ENCODE peak calls at places on chromosomes 11 and 22, in six cellular contexts. E is GM12878, G is SK-N-SH, L is HepG2, X is HCT116, A is K562. Q is an unnamed sample.

GRCh38 chr11:16678466-16679116 is 59.9 kb upstream of the C11orf58 start:
- DNase-seq in E (no peak), G (no peak), L (no peak), X (no peak), A (no peak), Q (no peak)

GRCh38 chr11:75826463-75827220 is 11.6 kb downstream of the UVRAG start:
- DNase-seq in E (no peak), G (no peak), L (no peak), X (no peak), A (no peak), Q (no peak)

GRCh38 chr11:130894322-130895025 is 21.8 kb downstream of the SNX19 start:
- DNase-seq in E (peak; percentile 15), G (peak; percentile 57), L (peak; percentile 71), X (peak; percentile 38), A (peak; percentile 62), Q (peak; percentile 56)

GRCh38 chr11:124481365-124482323 is 36.1 kb upstream of the OR8B8 start:
- DNase-seq in E (no peak), G (peak; percentile 4), L (peak; percentile 9), X (no peak), A (peak; percentile 28), Q (no peak)

GRCh38 chr22:23751441-23751996 is 607 bp upstream of the ZNF70 start:
- DNase-seq in E (no peak), G (no peak), L (no peak), X (no peak), A (no peak), Q (no peak)

GRCh38 chr11:65445604-65446445 is 23.2 kb downstream of the NEAT1 start:
- DNase-seq in E (no peak), G (no peak), L (no peak), X (no peak), A (no peak), Q (no peak)

GRCh38 chr11:91761406-91762027 is 463.1 kb upstream of the FAT3 start:
- DNase-seq in E (no peak), G (peak; percentile 12), L (no peak), X (no peak), A (no peak), Q (no peak)

GRCh38 chr11:72657356-72657755 is 16.9 kb downstream of the PDE2A start:
- DNase-seq in E (no peak), G (peak; percentile 78), L (no peak), X (no peak), A (no peak), Q (no peak)

GRCh38 chr11:95792700-95793099 is 2.4 kb downstream of the CEP57 start:
- DNase-seq in E (no peak), G (no peak), L (no peak), X (no peak), A (no peak), Q (no peak)

GRCh38 chr11:11206457-11206856 is 146.6 kb downstream of the CSNK2A3 start:
- DNase-seq in E (no peak), G (no peak), L (no peak), X (no peak), A (no peak), Q (no peak)

GRCh38 chr22:48055827-48056226 is 1293.4 kb downstream of the TBC1D22A start:
- DNase-seq in E (no peak), G (no peak), L (no peak), X (no peak), A (no peak), Q (no peak)

GRCh38 chr11:130223291-130223971 is 63.8 kb downstream of the ST14 start:
- DNase-seq in E (no peak), G (no peak), L (no peak), X (no peak), A (no peak), Q (no peak)

GRCh38 chr11:57001674-57002401 is 13.1 kb downstream of the OR5AK2 start:
- DNase-seq in E (no peak), G (no peak), L (no peak), X (no peak), A (peak; percentile 36), Q (no peak)

GRCh38 chr11:121534131-121535093 is 81.6 kb upstream of the SORL1-AS1 start:
- DNase-seq in E (no peak), G (no peak), L (no peak), X (no peak), A (no peak), Q (no peak)

GRCh38 chr11:75421035-75421602 is 11.9 kb downstream of the KLHL35 start:
- DNase-seq in E (no peak), G (peak; percentile 60), L (no peak), X (no peak), A (peak; percentile 46), Q (no peak)

GRCh38 chr11:24386551-24387404 is 110.1 kb upstream of the LUZP2 start:
- DNase-seq in E (no peak), G (peak; percentile 13), L (peak; percentile 12), X (no peak), A (no peak), Q (no peak)

GRCh38 chr22:46072030-46072881 is 78.1 kb upstream of the PPARA start:
- DNase-seq in E (no peak), G (no peak), L (no peak), X (no peak), A (no peak), Q (no peak)

GRCh38 chr11:16613401-16614381 is 124.8 kb upstream of the C11orf58 start:
- DNase-seq in E (no peak), G (peak; percentile 91), L (peak; percentile 73), X (peak; percentile 61), A (peak; percentile 78), Q (peak; percentile 41)

GRCh38 chr11:79265756-79266322 is 175.0 kb downstream of the TENM4 start:
- DNase-seq in E (no peak), G (no peak), L (no peak), X (no peak), A (no peak), Q (no peak)

GRCh38 chr11:17544181-17544622 is at the start of gene USH1C:
- DNase-seq in E (no peak), G (peak; percentile 76), L (no peak), X (peak; percentile 29), A (peak; percentile 97), Q (no peak)

GRCh38 chr11:28268925-28269324 is 160.7 kb downstream of the METTL15 start:
- DNase-seq in E (no peak), G (no peak), L (no peak), X (no peak), A (no peak), Q (no peak)

GRCh38 chr22:30265851-30266444 is 703 bp downstream of the OSM start:
- DNase-seq in E (no peak), G (no peak), L (no peak), X (no peak), A (peak; percentile 71), Q (no peak)

GRCh38 chr11:2576536-2576935 is 123.3 kb downstream of the KCNQ1OT1 start:
- DNase-seq in E (no peak), G (no peak), L (no peak), X (no peak), A (no peak), Q (no peak)
- H3K4me3 ChIP-seq in E (no peak overlapping the region), G (no peak overlapping the region), L (no peak overlapping the region), X (no peak overlapping the region), A (no peak overlapping the region), Q (no peak overlapping the region)

GRCh38 chr22:19728836-19729235 is 5.5 kb downstream of the GP1BB start:
- DNase-seq in E (no peak), G (peak; percentile 66), L (no peak), X (no peak), A (no peak), Q (no peak)
- TF ChIP-seq REST in E (no peak), G (no peak), L (no peak), X (no peak), A (no peak), Q (no peak)

GRCh38 chr11:44191322-44192014 is 96.0 kb downstream of the EXT2 start:
- DNase-seq in E (no peak), G (peak; percentile 34), L (no peak), X (no peak), A (no peak), Q (no peak)

GRCh38 chr11:44188643-44189042 is 93.2 kb downstream of the EXT2 start:
- DNase-seq in E (no peak), G (no peak), L (no peak), X (no peak), A (no peak), Q (no peak)

GRCh38 chr11:44190883-44191230 is 95.4 kb downstream of the EXT2 start:
- DNase-seq in E (no peak), G (no peak), L (no peak), X (no peak), A (no peak), Q (no peak)

GRCh38 chr11:44192015-44192380 is 96.5 kb downstream of the EXT2 start:
- DNase-seq in E (no peak), G (no peak), L (no peak), X (no peak), A (no peak), Q (no peak)

GRCh38 chr11:44189986-44190882 is 94.8 kb downstream of the EXT2 start:
- DNase-seq in E (no peak), G (no peak), L (no peak), X (no peak), A (no peak), Q (no peak)
- TF ChIP-seq SIN3A in E (no peak), G (no peak), L (no peak), X (no peak), A (no peak), Q (no peak)

GRCh38 chr11:123443851-123444623 is 14.0 kb downstream of the GRAMD1B start:
- DNase-seq in E (no peak), G (no peak), L (no peak), X (no peak), A (no peak), Q (no peak)
- H3K4me3 ChIP-seq in E (no peak overlapping the region), G (no peak overlapping the region), L (no peak overlapping the region), X (no peak overlapping the region), A (no peak overlapping the region), Q (no peak overlapping the region)

Q was measured in Panc1.